ENCODE peak calls at places on chromosomes 11 and 22, in four cellular contexts. I is dorsolateral prefrontal cortex, Z is lower leg skin, O is NB4. K is an unnamed sample.

GRCh38 chr11:8087185-8087584 is 6.2 kb downstream of the TUB start:
- DNase-seq in I (no peak), Z (no peak), O (no peak), K (no peak)

GRCh38 chr22:44193537-44193896 is 12.8 kb downstream of the PARVG start:
- DNase-seq in I (no peak), O (no peak), Z (no peak), K (no peak)

GRCh38 chr22:28072066-28072465 is 153.0 kb upstream of the PITPNB start:
- DNase-seq in Z (no peak), O (no peak), I (no peak), K (no peak)

GRCh38 chr11:128709402-128709801 is 15.5 kb downstream of the FLI1 start:
- DNase-seq in Z (no peak), O (no peak), I (no peak), K (no peak)

GRCh38 chr22:44746836-44747519 is 5.4 kb upstream of the ARHGAP8 start:
- DNase-seq in Z (no peak), I (no peak), O (no peak), K (no peak)

GRCh38 chr22:28139993-28140392 is 220.9 kb upstream of the PITPNB start:
- DNase-seq in Z (no peak), O (no peak), I (no peak), K (no peak)

GRCh38 chr11:79487412-79487811 is 46.6 kb upstream of the TENM4 start:
- DNase-seq in O (peak; percentile 50), Z (no peak), I (no peak), K (no peak)

GRCh38 chr11:95245038-95245437 is 14.0 kb upstream of the SESN3 start:
- DNase-seq in O (no peak), Z (no peak), I (no peak), K (no peak)

GRCh38 chr11:10181811-10182210 is 112.2 kb downstream of the SBF2 start:
- DNase-seq in Z (no peak), O (peak; percentile 16), I (no peak), K (peak; percentile 27)

GRCh38 chr11:108906329-108906728 is 241.5 kb downstream of the DDX10 start:
- DNase-seq in Z (no peak), I (no peak), O (no peak), K (no peak)

GRCh38 chr11:370087-370941 is 1.0 kb downstream of the B4GALNT4 start:
- DNase-seq in I (no peak), O (no peak), Z (no peak), K (no peak)

DNA sequence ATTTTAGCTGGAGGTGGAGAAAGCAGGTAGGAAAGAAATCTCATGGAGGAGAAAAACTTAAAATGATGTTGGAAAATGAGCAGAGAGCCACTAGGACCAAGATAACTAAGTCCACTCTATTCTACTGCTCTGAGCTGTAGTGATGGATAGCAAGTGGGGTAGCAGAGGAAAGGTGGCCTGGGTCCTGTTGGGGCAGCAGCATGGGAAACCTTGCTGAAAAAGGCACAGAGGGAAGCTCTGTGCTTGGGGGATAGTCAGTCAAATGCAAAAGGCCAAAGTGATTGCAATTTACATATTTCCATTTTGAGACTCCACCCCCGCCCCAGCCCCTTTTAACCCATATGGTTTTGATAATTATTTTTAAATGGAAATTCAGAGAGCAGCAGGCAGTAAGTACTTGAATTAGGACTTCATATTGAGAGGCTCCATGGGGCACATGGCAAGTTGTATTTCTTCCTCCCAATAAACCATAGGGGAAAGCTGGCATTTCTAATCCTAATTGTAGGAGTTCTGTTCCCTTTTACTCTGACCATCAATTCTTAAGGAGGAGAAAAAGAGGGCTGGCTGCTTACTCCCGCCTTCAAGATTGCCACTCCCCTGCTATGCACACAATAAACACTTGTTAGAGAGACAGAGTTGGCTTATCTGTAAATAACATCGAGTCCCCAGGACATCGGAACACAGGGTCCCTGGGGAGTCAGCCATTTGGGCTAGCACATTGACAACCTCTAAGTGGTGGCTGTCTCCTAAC is 1341.5 kb upstream of the TENM4 start:
- DNase-seq in O (no peak), Z (no peak), I (no peak), K (no peak)
- TF ChIP-seq CTCF in O (no peak), Z (no peak), I (no peak), K (no peak)

GRCh38 chr11:123430736-123431356 is 777 bp downstream of the GRAMD1B start:
- DNase-seq in I (peak; percentile 37), Z (peak; percentile 40), O (peak; percentile 83), K (peak; percentile 84)

GRCh38 chr11:123429336-123429735 is 733 bp upstream of the GRAMD1B start:
- DNase-seq in I (no peak), O (no peak), Z (no peak), K (no peak)

GRCh38 chr11:123431619-123432018 is 1.6 kb downstream of the GRAMD1B start:
- DNase-seq in Z (no peak), O (peak; percentile 53), I (no peak), K (no peak)

GRCh38 chr11:123428221-123428631 is 1.8 kb upstream of the GRAMD1B start:
- DNase-seq in I (no peak), Z (no peak), O (no peak), K (no peak)

DNA sequence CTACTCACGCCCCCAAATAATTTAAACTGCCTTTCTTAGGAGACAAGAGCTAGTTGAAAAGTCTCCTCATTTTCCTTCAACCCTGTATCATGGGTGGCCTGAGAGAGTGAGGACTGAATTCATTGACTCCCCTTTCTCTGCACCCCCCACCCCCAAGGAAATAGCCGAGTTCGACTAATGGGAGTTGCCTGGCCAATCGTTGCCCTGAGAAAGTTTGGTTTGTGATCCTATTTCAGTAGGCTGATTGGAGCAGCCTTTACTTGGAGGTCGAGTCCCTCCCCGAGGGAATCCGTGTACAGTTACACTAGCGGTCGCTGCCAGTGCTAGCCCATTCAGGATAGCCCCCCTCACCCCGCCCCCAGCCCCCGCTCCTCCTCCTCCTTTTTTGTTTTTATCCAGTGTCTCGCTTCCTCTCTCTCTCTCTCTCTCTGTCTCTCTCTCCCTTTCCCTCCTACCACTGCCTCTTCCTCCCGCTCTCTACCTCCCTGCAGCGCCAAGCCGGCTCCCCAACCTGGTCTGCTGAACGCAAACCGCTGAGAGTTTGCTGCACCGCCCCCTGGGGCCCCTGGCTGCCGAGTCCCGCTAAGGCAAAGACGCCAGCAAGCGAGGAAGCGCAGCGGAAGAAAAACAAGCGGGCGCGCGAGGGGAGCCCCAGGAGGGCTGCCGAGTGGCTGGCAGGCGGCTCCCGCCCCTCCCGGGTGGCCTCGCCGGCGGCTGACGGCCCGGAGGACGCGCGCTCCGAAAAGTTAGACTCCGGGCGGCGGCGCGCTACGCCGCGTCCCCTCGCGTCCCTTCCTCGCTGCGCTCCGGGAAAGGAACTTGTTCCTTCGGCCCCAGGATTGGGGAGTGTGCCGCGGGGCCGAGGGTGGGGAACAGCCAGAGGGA is at the start of gene GRAMD1B:
- DNase-seq in Z (no peak), O (peak; percentile 93), I (no peak), K (peak; percentile 84)
- TF ChIP-seq CTCF in Z (no peak), O (no peak), I (no peak), K (peak; percentile 16)

DNA sequence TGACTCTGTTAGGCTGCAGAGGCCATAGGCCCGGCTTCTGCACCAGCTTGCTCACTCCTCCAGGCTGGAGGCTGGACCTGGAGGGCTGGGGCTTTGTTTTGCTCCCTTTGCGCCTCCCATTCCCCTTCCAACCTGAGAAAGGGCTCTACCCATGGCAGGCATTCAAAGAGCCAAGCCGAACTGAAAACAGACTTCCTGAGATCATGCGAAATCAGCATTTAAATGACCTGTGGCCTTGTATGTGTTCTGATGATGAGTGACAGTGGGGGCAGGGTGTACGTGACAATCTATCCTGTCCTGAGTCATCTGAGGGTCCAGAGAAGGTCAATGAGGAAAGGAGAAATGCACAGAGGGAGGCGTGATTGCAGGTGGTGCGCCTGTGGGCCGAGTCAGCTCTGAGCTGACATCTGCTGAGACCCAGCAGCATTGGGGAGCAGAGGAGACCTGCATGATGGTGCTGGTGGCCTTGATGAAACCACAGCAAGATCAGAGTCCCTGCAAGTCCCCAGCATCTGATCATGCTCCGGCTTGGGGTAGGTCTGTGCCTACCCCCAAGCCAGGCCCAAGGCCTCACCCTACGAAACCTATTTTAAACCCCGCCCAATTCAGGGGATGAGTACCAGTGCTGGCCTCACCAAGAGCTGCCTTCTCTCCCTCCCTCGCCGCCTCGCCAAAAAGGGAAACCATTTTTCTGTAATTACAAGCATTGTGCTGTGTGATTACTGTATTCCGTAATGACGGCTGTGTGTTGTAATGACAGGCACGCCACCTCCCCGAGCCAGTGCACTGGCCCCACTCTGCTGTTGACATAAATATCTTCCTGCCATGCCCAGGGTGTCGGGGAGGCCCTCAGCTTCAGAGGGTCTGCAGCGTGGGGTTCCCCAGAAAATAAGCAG is 95.2 kb upstream of the ANO1 start:
- DNase-seq in I (no peak), O (no peak), Z (no peak), K (no peak)
- TF ChIP-seq CTCF in I (no peak), O (no peak), Z (no peak), K (no peak)

GRCh38 chr11:121439759-121440158 is 12.4 kb upstream of the SORL1 start:
- DNase-seq in Z (no peak), I (no peak), O (no peak), K (no peak)
- TF ChIP-seq CTCF in Z (no peak), I (no peak), O (no peak), K (no peak)

K was measured in GM13976.